ENCODE peak calls at places on chromosomes 6 and 20, in ten cellular contexts. M, V, X, P, N, Z, G, Q, L and U are unnamed samples.

GRCh38 chr6:138774370-138774769 is 801 bp downstream of the CCDC28A start:
- DNase-seq in M (no peak), V (no peak), X (no peak), P (no peak), N (no peak), Z (no peak), G (no peak), Q (no peak), L (no peak), U (no peak)

GRCh38 chr6:157552171-157552747 is 171.3 kb downstream of the ZDHHC14 start:
- DNase-seq in M (no peak), V (no peak), X (no peak), P (peak), N (no peak), Z (no peak), G (no peak), Q (no peak), L (peak), U (no peak)

GRCh38 chr6:92840246-92840930 is 579.0 kb downstream of the EPHA7 start:
- DNase-seq in M (no peak), V (no peak), X (no peak), P (no peak), N (no peak), Z (no peak), G (no peak), Q (no peak), L (no peak), U (no peak)

GRCh38 chr20:7926767-7927166 is 13.5 kb downstream of the HAO1 start:
- DNase-seq in M (peak), V (no peak), X (peak), P (no peak), N (peak), Z (peak), G (peak), Q (peak), L (no peak), U (peak)

GRCh38 chr6:29955783-29956182 is 13.5 kb downstream of the HLA-A start:
- DNase-seq in M (no peak), V (no peak), X (no peak), P (no peak), N (no peak), Z (no peak), G (no peak), Q (no peak), L (no peak), U (no peak)

GRCh38 chr6:26401987-26402658 is at the start of gene BTN3A1:
- DNase-seq in M (peak), V (peak), X (peak), P (peak), N (peak), Z (peak), G (peak), Q (peak), L (peak), U (peak)

GRCh38 chr6:81450180-81450579 is 302.3 kb downstream of the TENT5A start:
- DNase-seq in M (peak), V (no peak), X (peak), P (no peak), N (no peak), Z (peak), G (peak), Q (no peak), L (no peak), U (peak)

GRCh38 chr6:10276106-10276505 is 138.8 kb downstream of the TFAP2A start:
- DNase-seq in M (no peak), V (no peak), X (no peak), P (no peak), N (no peak), Z (no peak), G (no peak), Q (no peak), L (no peak), U (no peak)

GRCh38 chr20:60055740-60056139 is 97.5 kb downstream of the CDH26 start:
- DNase-seq in M (no peak), V (peak), X (no peak), P (no peak), N (no peak), Z (peak), G (no peak), Q (no peak), L (no peak), U (no peak)

GRCh38 chr6:47000842-47001241 is 41.3 kb downstream of the ADGRF1 start:
- DNase-seq in M (no peak), V (no peak), X (no peak), P (no peak), N (no peak), Z (no peak), G (no peak), Q (no peak), L (no peak), U (no peak)

GRCh38 chr6:77561768-77562314 is 91.0 kb upstream of the MEI4 start:
- DNase-seq in M (no peak), V (no peak), X (no peak), P (no peak), N (peak), Z (no peak), G (no peak), Q (no peak), L (no peak), U (no peak)

GRCh38 chr6:20846602-20847028 is 312.4 kb downstream of the CDKAL1 start:
- DNase-seq in M (no peak), V (peak), X (no peak), P (no peak), N (peak), Z (peak), G (no peak), Q (peak), L (no peak), U (no peak)

GRCh38 chr20:57248132-57248797 is 18.2 kb downstream of the BMP7 start:
- DNase-seq in M (no peak), V (no peak), X (no peak), P (no peak), N (no peak), Z (no peak), G (no peak), Q (no peak), L (no peak), U (no peak)

GRCh38 chr6:169079650-169080049 is 174.0 kb downstream of the THBS2 start:
- DNase-seq in M (no peak), V (no peak), X (no peak), P (no peak), N (no peak), Z (no peak), G (no peak), Q (no peak), L (no peak), U (no peak)

GRCh38 chr6:21906826-21907225 is 313.3 kb downstream of the SOX4 start:
- DNase-seq in M (no peak), V (no peak), X (no peak), P (no peak), N (no peak), Z (no peak), G (no peak), Q (no peak), L (no peak), U (no peak)

GRCh38 chr6:108874470-108875160 is 26.4 kb downstream of the ARMC2 start:
- DNase-seq in M (no peak), V (peak), X (no peak), P (no peak), N (peak), Z (peak), G (no peak), Q (no peak), L (no peak), U (no peak)

GRCh38 chr6:8539446-8539845 is 104.1 kb upstream of the SLC35B3 start:
- DNase-seq in M (peak), V (no peak), X (peak), P (no peak), N (no peak), Z (peak), G (peak), Q (peak), L (no peak), U (peak)

GRCh38 chr6:30752164-30752927 is 8.0 kb upstream of the IER3 start:
- DNase-seq in M (no peak), V (no peak), X (peak), P (no peak), N (peak), Z (peak), G (peak), Q (peak), L (no peak), U (peak)

GRCh38 chr20:36792422-36792821 is 18.9 kb upstream of the DSN1 start:
- DNase-seq in M (peak), V (no peak), X (peak), P (peak), N (peak), Z (peak), G (peak), Q (peak), L (no peak), U (peak)

GRCh38 chr6:3227363-3228045 is at the start of gene TUBB2B:
- DNase-seq in M (no peak), V (no peak), X (no peak), P (peak), N (peak), Z (no peak), G (peak), Q (no peak), L (peak), U (no peak)

GRCh38 chr6:41439524-41440418 is 104.4 kb downstream of the NCR2 start:
- DNase-seq in M (no peak), V (peak), X (no peak), P (no peak), N (no peak), Z (peak), G (no peak), Q (no peak), L (no peak), U (no peak)

GRCh38 chr20:6157345-6157744 is 34.5 kb upstream of the FERMT1 start:
- DNase-seq in M (no peak), V (no peak), X (peak), P (no peak), N (no peak), Z (peak), G (no peak), Q (no peak), L (no peak), U (no peak)

GRCh38 chr6:44067073-44067759 is 60.0 kb downstream of the MRPL14 start:
- DNase-seq in M (no peak), V (no peak), X (no peak), P (no peak), N (peak), Z (no peak), G (no peak), Q (no peak), L (no peak), U (no peak)

GRCh38 chr20:40652426-40652825 is 36.6 kb downstream of the MAFB start:
- DNase-seq in M (no peak), V (no peak), X (no peak), P (no peak), N (no peak), Z (no peak), G (no peak), Q (no peak), L (no peak), U (no peak)

GRCh38 chr20:61899971-61900370 is 165.7 kb downstream of the TAF4 start:
- DNase-seq in M (no peak), V (no peak), X (no peak), P (no peak), N (no peak), Z (no peak), G (peak), Q (no peak), L (no peak), U (no peak)

GRCh38 chr6:52407467-52407866 is 12.7 kb upstream of the EFHC1 start:
- DNase-seq in M (peak), V (no peak), X (peak), P (no peak), N (peak), Z (peak), G (peak), Q (peak), L (no peak), U (no peak)

GRCh38 chr6:157227202-157228166 is 95.8 kb downstream of the TMEM242 start:
- DNase-seq in M (no peak), V (no peak), X (no peak), P (no peak), N (peak), Z (peak), G (peak), Q (peak), L (no peak), U (no peak)

GRCh38 chr6:150267686-150268561 is 100.9 kb upstream of the IYD start:
- DNase-seq in M (no peak), V (no peak), X (no peak), P (no peak), N (no peak), Z (no peak), G (no peak), Q (peak), L (no peak), U (no peak)

GRCh38 chr6:70672549-70672948 is 4.9 kb downstream of the SMAP1 start:
- DNase-seq in M (no peak), V (no peak), X (no peak), P (no peak), N (no peak), Z (no peak), G (no peak), Q (no peak), L (no peak), U (no peak)

GRCh38 chr6:33570806-33571636 is 9.1 kb downstream of the BAK1 start:
- DNase-seq in M (peak), V (peak), X (peak), P (peak), N (peak), Z (peak), G (peak), Q (peak), L (peak), U (peak)

GRCh38 chr6:16712250-16712930 is 48.9 kb downstream of the ATXN1 start:
- DNase-seq in M (no peak), V (no peak), X (no peak), P (no peak), N (peak), Z (peak), G (no peak), Q (no peak), L (no peak), U (no peak)

GRCh38 chr20:34709836-34710567 is 5.9 kb downstream of the TP53INP2 start:
- DNase-seq in M (no peak), V (no peak), X (no peak), P (peak), N (peak), Z (peak), G (peak), Q (no peak), L (no peak), U (peak)

GRCh38 chr6:31821301-31822037 is 6.1 kb upstream of the HSPA1B start:
- DNase-seq in M (no peak), V (no peak), X (peak), P (peak), N (peak), Z (peak), G (peak), Q (peak), L (peak), U (no peak)

GRCh38 chr20:23366384-23366783 is 4.4 kb downstream of the GZF1 start:
- DNase-seq in M (no peak), V (no peak), X (no peak), P (no peak), N (peak), Z (no peak), G (no peak), Q (no peak), L (no peak), U (no peak)

GRCh38 chr20:1472556-1473243 is 6.1 kb upstream of the NSFL1C start:
- DNase-seq in M (no peak), V (no peak), X (no peak), P (no peak), N (no peak), Z (peak), G (no peak), Q (no peak), L (no peak), U (no peak)

GRCh38 chr6:66533921-66534404 is 826.9 kb upstream of the EYS start:
- DNase-seq in M (no peak), V (no peak), X (no peak), P (no peak), N (no peak), Z (no peak), G (no peak), Q (no peak), L (no peak), U (no peak)
- TF ChIP-seq MAX in M (no peak), V (no peak), X (no peak), P (no peak), N (no peak), Z (no peak), G (no peak), Q (no peak), L (no peak), U (no peak)

GRCh38 chr6:74785236-74785635 is 420.6 kb downstream of the COL12A1 start:
- DNase-seq in M (no peak), V (no peak), X (no peak), P (no peak), N (no peak), Z (no peak), G (no peak), Q (no peak), L (no peak), U (no peak)

DNA sequence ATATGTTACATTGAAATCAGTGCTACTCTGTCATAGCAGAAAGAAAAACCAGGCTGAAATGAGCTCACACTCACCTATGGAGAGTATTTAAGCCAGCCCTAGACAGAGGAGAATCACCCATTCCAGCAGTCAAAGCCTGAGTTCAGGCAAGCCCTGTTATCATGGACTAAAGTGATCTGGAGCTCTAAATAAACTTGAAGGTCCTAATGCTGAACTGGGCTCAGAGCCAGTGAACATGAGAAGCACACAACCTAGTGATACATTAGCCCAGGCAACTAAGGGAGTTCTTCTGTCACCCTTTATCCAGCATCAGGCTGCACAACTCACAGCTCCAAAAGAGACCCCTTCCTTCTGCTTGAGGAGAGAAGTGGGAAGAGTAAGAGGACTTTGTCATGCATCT is 425.0 kb downstream of the COL12A1 start:
- DNase-seq in M (no peak), V (no peak), X (no peak), P (no peak), N (no peak), Z (no peak), G (no peak), Q (no peak), L (no peak), U (no peak)
- TF ChIP-seq MAX in M (no peak), V (no peak), X (no peak), P (no peak), N (no peak), Z (no peak), G (no peak), Q (no peak), L (no peak), U (no peak)

GRCh38 chr6:14108571-14109410 is 8.8 kb upstream of the CD83 start:
- DNase-seq in M (no peak), V (peak), X (no peak), P (no peak), N (no peak), Z (peak), G (no peak), Q (peak), L (no peak), U (no peak)
- TF ChIP-seq MAX in M (no peak), V (peak), X (no peak), P (no peak), N (no peak), Z (peak), G (no peak), Q (no peak), L (no peak), U (no peak)

GRCh38 chr6:24426729-24427446 is 24.2 kb downstream of the MRS2 start:
- DNase-seq in M (no peak), V (no peak), X (no peak), P (no peak), N (no peak), Z (no peak), G (no peak), Q (no peak), L (no peak), U (no peak)

GRCh38 chr6:24428615-24429014 is 25.9 kb downstream of the MRS2 start:
- DNase-seq in M (no peak), V (no peak), X (peak), P (no peak), N (no peak), Z (no peak), G (no peak), Q (peak), L (no peak), U (no peak)

GRCh38 chr6:24430086-24430485 is 27.4 kb downstream of the MRS2 start:
- DNase-seq in M (no peak), V (no peak), X (no peak), P (no peak), N (no peak), Z (no peak), G (no peak), Q (no peak), L (no peak), U (no peak)

GRCh38 chr6:24432611-24433010 is 29.9 kb downstream of the MRS2 start:
- DNase-seq in M (no peak), V (no peak), X (no peak), P (no peak), N (no peak), Z (no peak), G (no peak), Q (no peak), L (no peak), U (no peak)

GRCh38 chr6:24431045-24431451 is 28.3 kb downstream of the MRS2 start:
- DNase-seq in M (peak), V (no peak), X (peak), P (no peak), N (peak), Z (peak), G (peak), Q (peak), L (no peak), U (peak)
- TF ChIP-seq MAX in M (no peak), V (no peak), X (no peak), P (no peak), N (no peak), Z (no peak), G (no peak), Q (no peak), L (no peak), U (no peak)

GRCh38 chr6:152127429-152128165 is 320.1 kb downstream of the ESR1 start:
- DNase-seq in M (no peak), V (no peak), X (no peak), P (no peak), N (no peak), Z (no peak), G (no peak), Q (no peak), L (no peak), U (no peak)

GRCh38 chr6:152123076-152123475 is 315.6 kb downstream of the ESR1 start:
- DNase-seq in M (no peak), V (no peak), X (no peak), P (no peak), N (no peak), Z (no peak), G (no peak), Q (no peak), L (no peak), U (no peak)

GRCh38 chr6:152122434-152122833 is 315.0 kb downstream of the ESR1 start:
- DNase-seq in M (no peak), V (no peak), X (no peak), P (no peak), N (no peak), Z (no peak), G (no peak), Q (no peak), L (no peak), U (no peak)

GRCh38 chr6:152121910-152122309 is 314.4 kb downstream of the ESR1 start:
- DNase-seq in M (no peak), V (no peak), X (no peak), P (no peak), N (no peak), Z (no peak), G (no peak), Q (no peak), L (no peak), U (no peak)

DNA sequence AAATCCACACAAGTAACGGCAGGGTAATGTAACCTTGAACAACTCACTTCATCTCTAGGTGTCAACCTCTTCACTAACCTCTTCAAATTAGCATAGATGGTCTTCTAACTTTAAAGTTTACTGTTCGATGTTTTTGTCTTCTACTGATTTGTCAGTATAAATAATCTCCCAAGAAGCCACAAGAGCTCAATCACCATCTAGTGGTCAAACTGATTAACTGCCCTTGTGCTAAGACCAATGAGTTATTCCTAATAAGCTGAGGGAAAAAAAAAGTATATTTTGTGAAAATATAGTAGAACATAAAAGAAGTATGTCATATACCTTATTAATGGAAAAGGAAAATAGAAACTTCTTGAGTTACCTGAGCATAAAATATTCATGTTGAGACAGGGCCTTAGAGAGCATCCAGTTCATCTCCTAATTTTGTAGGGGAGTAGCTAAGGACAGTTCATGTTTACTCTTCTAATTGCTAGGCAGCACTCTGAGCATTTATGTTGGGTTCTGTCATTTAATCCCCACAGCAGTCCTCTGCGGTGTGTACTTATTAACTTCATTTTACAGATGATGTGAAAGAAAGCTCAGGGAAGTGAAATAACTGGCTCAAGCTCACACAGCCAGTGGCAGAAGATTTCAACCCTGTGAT is 317.1 kb downstream of the ESR1 start:
- DNase-seq in M (peak), V (no peak), X (peak), P (no peak), N (peak), Z (peak), G (peak), Q (peak), L (no peak), U (peak)
- TF ChIP-seq MAX in M (no peak), V (no peak), X (no peak), P (no peak), N (no peak), Z (no peak), G (no peak), Q (no peak), L (no peak), U (no peak)